ENCODE peak calls at places on chromosomes 11 and 22, in ten cellular contexts. F is stimulated activated CD4-positive, alpha-beta T cell treated with anti-CD3 and anti-CD28 coated beads, Interleukin-15, amount 100 ng/mL, for 1 hour; W is NCI-H1092; E is epithelial cell of prostate; S is activated T-helper 1 cell treated with Interleukin-2 at 50 U/mL for 16 hours; A is HS-5; C is SIG-M5; M is H54; Q is fibroblast of pulmonary artery; L is RPMI7951. H is an unnamed sample.

GRCh38 chr11:114317738-114318137 is 21.5 kb downstream of the NNMT start:
- DNase-seq in M (no peak), W (peak), C (no peak), A (no peak), Q (peak), E (no peak), F (no peak), S (no peak), L (peak), H (peak)

GRCh38 chr11:102157219-102157618 is 47.0 kb downstream of the YAP1 start:
- DNase-seq in S (no peak), A (no peak), F (no peak), W (no peak), E (peak), Q (peak), C (no peak), M (no peak), L (peak), H (peak)

GRCh38 chr11:15038963-15039362 is 34.4 kb upstream of the CALCB start:
- DNase-seq in A (no peak), E (no peak), M (no peak), S (no peak), W (no peak), F (no peak), C (no peak), L (no peak), Q (peak), H (peak)

GRCh38 chr11:19209617-19210016 is 7.8 kb upstream of the CSRP3 start:
- DNase-seq in C (no peak), A (no peak), F (no peak), Q (no peak), M (no peak), L (no peak), E (no peak), W (no peak), S (no peak), H (no peak)

GRCh38 chr11:1398506-1399235 is 8.9 kb downstream of the BRSK2 start:
- DNase-seq in Q (no peak), L (no peak), S (no peak), W (no peak), A (no peak), F (no peak), E (no peak), M (no peak), C (no peak), H (no peak)

GRCh38 chr11:107567739-107568335 is 2.3 kb upstream of the ALKBH8 start:
- DNase-seq in M (no peak), F (no peak), Q (no peak), A (no peak), C (no peak), L (no peak), W (no peak), S (no peak), E (no peak), H (no peak)

GRCh38 chr11:110091995-110092576 is 1.1 kb upstream of the ZC3H12C start:
- DNase-seq in A (no peak), S (no peak), E (no peak), W (no peak), M (no peak), C (no peak), Q (no peak), L (peak), F (no peak), H (no peak)

GRCh38 chr11:43532046-43532445 is 148.5 kb upstream of the HSD17B12 start:
- DNase-seq in A (no peak), S (no peak), C (no peak), Q (no peak), W (no peak), M (no peak), E (no peak), L (no peak), F (no peak), H (no peak)

GRCh38 chr22:47398491-47398890 is 636.0 kb downstream of the TBC1D22A start:
- DNase-seq in L (no peak), F (no peak), C (no peak), Q (no peak), S (no peak), E (no peak), A (no peak), W (no peak), M (no peak), H (no peak)

GRCh38 chr11:9293646-9294045 is 20.7 kb downstream of the TMEM41B start:
- DNase-seq in W (no peak), S (no peak), L (no peak), C (no peak), Q (no peak), A (no peak), E (no peak), M (no peak), F (no peak), H (no peak)

GRCh38 chr11:93484716-93485115 is 58.5 kb downstream of the SMCO4 start:
- DNase-seq in L (peak), S (no peak), E (no peak), C (no peak), A (no peak), W (no peak), M (no peak), Q (peak), F (no peak), H (no peak)

GRCh38 chr11:11582261-11582701 is 39.5 kb downstream of the GALNT18 start:
- DNase-seq in Q (peak), S (no peak), A (no peak), W (no peak), E (no peak), F (no peak), M (no peak), L (no peak), C (no peak), H (no peak)

GRCh38 chr11:71962428-71963038 is 33.7 kb downstream of the RNF121 start:
- DNase-seq in W (no peak), C (no peak), E (no peak), S (no peak), L (no peak), M (no peak), F (no peak), Q (peak), A (no peak), H (peak)

GRCh38 chr11:36447514-36447913 is 62.6 kb downstream of the TRAF6 start:
- DNase-seq in E (no peak), A (no peak), M (no peak), Q (peak), S (no peak), L (peak), F (no peak), C (no peak), W (no peak), H (no peak)

GRCh38 chr11:128892866-128893565 is 1.9 kb downstream of the KCNJ5 start:
- DNase-seq in L (no peak), A (no peak), F (no peak), S (no peak), C (no peak), W (no peak), Q (no peak), E (no peak), M (no peak), H (no peak)

GRCh38 chr11:69344570-69345145 is 50.7 kb downstream of the MYEOV start:
- DNase-seq in L (no peak), C (no peak), W (no peak), M (no peak), Q (no peak), E (no peak), A (no peak), S (no peak), F (no peak), H (no peak)

GRCh38 chr11:132395434-132395833 is 1025.0 kb downstream of the NTM start:
- DNase-seq in W (no peak), E (no peak), S (no peak), M (no peak), C (no peak), Q (no peak), F (no peak), L (no peak), A (no peak), H (no peak)

GRCh38 chr11:120131941-120132644 is 5.8 kb downstream of the TRIM29 start:
- DNase-seq in F (no peak), W (no peak), M (no peak), C (no peak), E (no peak), S (no peak), Q (no peak), A (no peak), L (no peak), H (no peak)

GRCh38 chr11:114215871-114216803 is 80.1 kb upstream of the NNMT start:
- DNase-seq in W (no peak), Q (peak), C (no peak), F (no peak), S (no peak), L (no peak), M (no peak), E (no peak), A (no peak), H (no peak)

GRCh38 chr11:65786786-65787636 is at the start of gene OVOL1:
- DNase-seq in A (no peak), Q (no peak), F (no peak), M (no peak), C (no peak), S (no peak), W (no peak), L (no peak), E (no peak), H (no peak)